ENCODE peak calls at places on chromosome 14, in eight cellular contexts. V is omental fat pad; L is mucosa of gallbladder; H is posterior cingulate gyrus; Y is naive thymus-derived CD8-positive, alpha-beta T cell; M is amniotic stem cell; R is A172; A is EL. S is an unnamed sample.

GRCh38 chr14:91227183-91227628 is 17.3 kb downstream of the GPR68 start:
- DNase-seq in R (no peak), V (no peak), M (no peak), L (no peak), Y (no peak), A (no peak), H (peak), S (no peak)

GRCh38 chr14:82354126-82354525 is 820.5 kb upstream of the SEL1L start:
- DNase-seq in R (no peak), L (no peak), V (no peak), A (no peak), H (no peak), Y (no peak), M (no peak), S (no peak)

GRCh38 chr14:89339579-89339978 is 77.5 kb downstream of the FOXN3 start:
- DNase-seq in H (no peak), M (no peak), R (no peak), A (no peak), L (no peak), V (no peak), Y (no peak), S (no peak)

GRCh38 chr14:31457665-31458659 is 656 bp upstream of the DTD2 start:
- DNase-seq in Y (no peak), R (no peak), L (no peak), A (no peak), M (no peak), V (no peak), H (no peak), S (no peak)

GRCh38 chr14:87115234-87115633 is 877.7 kb downstream of the GALC start:
- DNase-seq in L (no peak), V (no peak), H (no peak), R (no peak), M (no peak), Y (no peak), A (no peak), S (no peak)

GRCh38 chr14:23929822-23930294 is 23.7 kb upstream of the DHRS4 start:
- DNase-seq in Y (peak), A (peak), L (peak), M (peak), H (peak), R (peak), V (peak), S (peak)

GRCh38 chr14:23933706-23934105 is 19.9 kb upstream of the DHRS4 start:
- DNase-seq in M (no peak), H (no peak), V (no peak), R (no peak), L (no peak), Y (no peak), A (no peak), S (no peak)

GRCh38 chr14:104431929-104432541 is 147.5 kb upstream of the C14orf180 start:
- DNase-seq in L (no peak), Y (no peak), A (no peak), V (no peak), M (no peak), H (peak), R (no peak), S (no peak)

GRCh38 chr14:68784298-68784910 is 8.5 kb downstream of the ZFP36L1 start:
- DNase-seq in H (peak), M (no peak), V (no peak), L (peak), Y (no peak), A (peak), R (peak), S (peak)

GRCh38 chr14:24224618-24225071 is 7.5 kb downstream of the NEDD8 start:
- DNase-seq in M (no peak), L (no peak), V (no peak), R (peak), A (peak), H (no peak), Y (no peak), S (peak)

GRCh38 chr14:61620130-61620946 is 75.0 kb upstream of the HIF1A start:
- DNase-seq in V (peak), R (peak), A (peak), Y (no peak), H (no peak), M (no peak), L (no peak), S (no peak)

GRCh38 chr14:55581011-55581806 is 1.2 kb downstream of the KTN1 start:
- DNase-seq in H (peak), R (peak), A (peak), V (no peak), M (no peak), L (peak), Y (peak), S (peak)

GRCh38 chr14:106808458-106808857 is 1282.1 kb downstream of the TMEM121 start:
- DNase-seq in M (no peak), A (no peak), L (no peak), Y (no peak), R (no peak), H (no peak), V (no peak), S (no peak)

GRCh38 chr14:76236172-76237130 is 84.7 kb downstream of the GPATCH2L start:
- DNase-seq in H (no peak), L (no peak), Y (no peak), V (no peak), R (no peak), A (peak), M (no peak), S (no peak)

GRCh38 chr14:33127531-33127930 is 188.9 kb downstream of the NPAS3 start:
- DNase-seq in A (peak), M (no peak), L (no peak), V (no peak), H (no peak), R (peak), Y (no peak), S (no peak)

GRCh38 chr14:102012336-102012735 is 48.0 kb downstream of the DYNC1H1 start:
- DNase-seq in V (no peak), H (no peak), M (no peak), A (no peak), R (no peak), L (no peak), Y (no peak), S (no peak)

GRCh38 chr14:96634481-96634880 is 132.3 kb downstream of the PAPOLA start:
- DNase-seq in V (no peak), R (no peak), L (peak), A (no peak), M (no peak), H (no peak), Y (no peak), S (no peak)

GRCh38 chr14:76574416-76574815 is 186.9 kb upstream of the VASH1 start:
- DNase-seq in H (no peak), R (no peak), V (no peak), A (no peak), Y (no peak), M (no peak), L (no peak), S (peak)

GRCh38 chr14:103518416-103519042 is 4.1 kb downstream of the CKB start:
- DNase-seq in V (no peak), Y (peak), M (no peak), A (peak), H (peak), L (peak), R (no peak), S (peak)

GRCh38 chr14:96195441-96196081 is 9.1 kb upstream of the BDKRB2 start:
- DNase-seq in R (no peak), V (no peak), H (no peak), M (no peak), A (no peak), L (no peak), Y (no peak), S (peak)

GRCh38 chr14:104580961-104581360 is 1.4 kb downstream of the C14orf180 start:
- DNase-seq in M (no peak), H (no peak), Y (no peak), V (peak), R (peak), A (no peak), L (peak), S (peak)

GRCh38 chr14:47917344-47917954 is 242.0 kb upstream of the MDGA2 start:
- DNase-seq in L (no peak), V (no peak), Y (no peak), A (no peak), H (peak), M (no peak), R (peak), S (peak)

GRCh38 chr14:103057028-103057371 is 349 bp downstream of the CDC42BPB start:
- DNase-seq in Y (no peak), A (no peak), L (no peak), V (no peak), H (peak), R (no peak), M (no peak), S (peak)

GRCh38 chr14:51328942-51329350 is 88.9 kb downstream of the TMX1 start:
- DNase-seq in R (no peak), M (no peak), Y (no peak), H (no peak), L (no peak), A (no peak), V (no peak), S (no peak)

GRCh38 chr14:36502558-36503508 is 17.2 kb downstream of the NKX2-1 start:
- DNase-seq in Y (no peak), H (no peak), R (no peak), A (no peak), V (no peak), M (no peak), L (no peak), S (peak)

GRCh38 chr14:104352493-104353220 is 214.3 kb downstream of the KIF26A start:
- DNase-seq in R (no peak), A (no peak), V (no peak), Y (no peak), L (no peak), M (no peak), H (peak), S (no peak)

GRCh38 chr14:23097786-23098185 is 2.5 kb downstream of the C14orf119 start:
- DNase-seq in V (no peak), A (no peak), H (no peak), M (no peak), Y (no peak), L (no peak), R (no peak), S (no peak)

GRCh38 chr14:72741836-72742681 is 151.8 kb downstream of the DPF3 start:
- DNase-seq in L (no peak), R (no peak), A (no peak), Y (no peak), V (no peak), H (no peak), M (no peak), S (no peak)

GRCh38 chr14:104282332-104283196 is 144.2 kb downstream of the KIF26A start:
- DNase-seq in V (no peak), A (no peak), M (no peak), H (peak), R (no peak), L (no peak), Y (no peak), S (no peak)

GRCh38 chr14:42001436-42001835 is 394.8 kb downstream of the LRFN5 start:
- DNase-seq in H (no peak), L (no peak), M (no peak), R (no peak), A (no peak), Y (no peak), V (no peak), S (no peak)

GRCh38 chr14:83867871-83868270 is 1662.1 kb upstream of the FLRT2 start:
- DNase-seq in A (no peak), H (no peak), V (no peak), M (no peak), L (no peak), R (no peak), Y (no peak), S (peak)

GRCh38 chr14:60226296-60226695 is 22.7 kb upstream of the PPM1A start:
- DNase-seq in R (no peak), V (no peak), Y (no peak), M (no peak), H (no peak), L (no peak), A (no peak), S (no peak)

GRCh38 chr14:64801800-64802199 is 77.9 kb downstream of the SPTB start:
- DNase-seq in A (peak), V (no peak), M (no peak), Y (no peak), H (no peak), L (no peak), R (no peak), S (no peak)

GRCh38 chr14:88840926-88841325 is 16.5 kb downstream of the TTC8 start:
- DNase-seq in Y (no peak), H (no peak), V (no peak), R (no peak), L (no peak), M (no peak), A (no peak), S (no peak)

GRCh38 chr14:100842799-100843198 is 16.9 kb downstream of the MEG3 start:
- DNase-seq in A (peak), R (peak), M (peak), L (peak), V (no peak), Y (no peak), H (peak), S (no peak)

GRCh38 chr14:26595922-26596721 is 1.7 kb downstream of the NOVA1 start:
- DNase-seq in V (no peak), R (no peak), A (no peak), H (no peak), Y (no peak), L (no peak), M (no peak), S (no peak)

GRCh38 chr14:76050797-76051392 is 65.3 kb downstream of the IFT43 start:
- DNase-seq in V (no peak), Y (peak), H (no peak), A (peak), L (peak), R (peak), M (peak), S (peak)

GRCh38 chr14:101444116-101444515 is 117.2 kb upstream of the DIO3 start:
- DNase-seq in M (no peak), H (no peak), R (peak), Y (no peak), A (peak), L (no peak), V (no peak), S (no peak)

GRCh38 chr14:101591582-101591981 is 30.3 kb downstream of the DIO3 start:
- DNase-seq in Y (no peak), V (no peak), H (peak), L (no peak), A (no peak), M (no peak), R (no peak), S (no peak)

S was measured in thyroid gland.